ENCODE peak calls at places on chromosomes 11 and 22, in eight cellular contexts. J is breast epithelium, B is stomach, E is GM23338, C is Panc1, D is transverse colon, M is HCT116, H is SK-N-SH. R is an unnamed sample. For H3K36me3, the result is how much of the 10 kb centered on the place peaks cover.

GRCh38 chr11:42145311-42145710 is 685.9 kb upstream of the LRRC4C start:
- DNase-seq in E (no peak), J (no peak), B (no peak), M (no peak), H (no peak), C (no peak), D (no peak), R (no peak)

GRCh38 chr11:66230171-66230570 is 38.3 kb upstream of the RAB1B start:
- DNase-seq in J (no peak), C (no peak), D (no peak), B (no peak), M (no peak), E (no peak), H (no peak), R (no peak)

GRCh38 chr11:134245434-134245833 is 7.7 kb downstream of the THYN1 start:
- DNase-seq in H (no peak), D (no peak), J (no peak), B (no peak), M (no peak), E (no peak), C (no peak), R (no peak)

GRCh38 chr11:6825333-6825744 is 20.1 kb upstream of the OR10A5 start:
- DNase-seq in D (no peak), B (no peak), C (no peak), H (no peak), J (no peak), E (no peak), M (no peak), R (no peak)

GRCh38 chr11:82521427-82521826 is 212.2 kb downstream of the FAM181B start:
- DNase-seq in B (no peak), J (no peak), M (no peak), H (no peak), E (no peak), D (peak), C (no peak), R (no peak)

GRCh38 chr11:78941226-78941851 is 366.7 kb upstream of the NARS2 start:
- DNase-seq in H (no peak), E (no peak), D (no peak), B (no peak), J (no peak), M (no peak), C (no peak), R (no peak)

GRCh38 chr11:102220728-102221467 is 96.4 kb upstream of the BIRC3 start:
- DNase-seq in C (no peak), M (no peak), H (no peak), D (no peak), B (no peak), J (no peak), E (no peak), R (no peak)

GRCh38 chr22:46171940-46172339 is 21.6 kb downstream of the PPARA start:
- DNase-seq in C (no peak), E (no peak), J (no peak), H (no peak), M (peak), B (no peak), D (peak), R (no peak)

GRCh38 chr22:36702832-36703210 is 731 bp downstream of the CACNG2 start:
- DNase-seq in C (no peak), J (no peak), M (no peak), E (peak), B (no peak), D (no peak), H (peak), R (no peak)

GRCh38 chr11:58608331-58608730 is 14.1 kb upstream of the CNTF start:
- DNase-seq in M (no peak), E (no peak), D (no peak), B (no peak), C (no peak), J (no peak), H (no peak), R (no peak)
- H3K36me3 ChIP-seq in M (under half), E (under half), D (under half), B (under half), C (under half), J (under half), H (under half), R (under half)

DNA sequence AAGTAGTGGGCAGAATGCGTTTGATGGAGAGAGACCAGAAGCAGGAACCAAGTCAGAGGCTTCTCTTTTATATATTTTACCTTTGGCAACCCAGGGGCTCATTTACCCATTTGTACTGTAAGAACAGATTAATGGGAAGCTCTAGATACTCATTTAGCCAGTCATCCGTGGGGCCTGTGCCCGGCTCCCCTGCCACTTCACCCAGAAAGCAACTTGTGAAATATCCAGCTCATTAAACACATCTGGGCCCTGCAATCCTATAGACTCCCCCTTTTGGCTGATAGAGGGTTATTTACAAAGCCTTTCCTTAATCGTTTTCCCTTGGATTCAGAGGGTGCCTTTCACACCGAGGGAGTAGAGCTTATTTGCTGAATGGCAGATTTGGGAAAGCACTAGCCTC is 118.7 kb upstream of the SORL1-AS1 start:
- DNase-seq in E (no peak), M (no peak), D (no peak), C (no peak), J (no peak), B (no peak), H (no peak), R (no peak)
- TF ChIP-seq POLR2AphosphoS5 in E (no peak), M (no peak), D (no peak), C (no peak), J (no peak), B (no peak), H (no peak), R (no peak)

GRCh38 chr11:118374729-118375128 is 15.3 kb downstream of the UBE4A start:
- DNase-seq in H (no peak), J (no peak), B (no peak), E (no peak), C (no peak), M (no peak), D (no peak), R (no peak)

GRCh38 chr11:118373871-118374270 is 14.5 kb downstream of the UBE4A start:
- DNase-seq in C (no peak), M (no peak), E (no peak), J (no peak), B (no peak), H (no peak), D (no peak), R (no peak)

GRCh38 chr11:118373263-118373662 is 13.9 kb downstream of the UBE4A start:
- DNase-seq in E (no peak), D (no peak), B (no peak), H (no peak), C (no peak), J (no peak), M (no peak), R (no peak)

GRCh38 chr11:118379497-118379896 is 20.1 kb downstream of the UBE4A start:
- DNase-seq in C (no peak), D (no peak), H (no peak), J (no peak), E (no peak), M (no peak), B (no peak), R (no peak)

DNA sequence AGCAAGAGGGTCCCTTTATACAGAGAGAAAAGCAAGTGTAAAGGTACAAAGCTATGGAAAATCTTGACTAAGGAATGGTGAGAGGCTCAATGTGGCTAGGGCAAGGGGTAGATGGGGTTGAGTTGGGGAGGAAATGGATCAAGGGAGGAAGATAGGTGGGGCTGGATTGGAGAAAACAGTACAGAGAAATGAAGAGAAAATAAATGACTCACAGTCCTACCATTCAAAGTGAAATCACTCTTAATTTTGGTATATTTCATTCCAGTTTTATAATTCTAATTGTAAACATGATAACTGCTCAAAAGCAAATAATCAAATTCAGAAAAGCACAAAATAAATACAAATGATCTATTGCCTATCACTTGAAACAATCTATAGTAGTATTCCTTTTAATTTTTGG is 16.6 kb downstream of the UBE4A start:
- DNase-seq in H (no peak), J (no peak), C (no peak), M (no peak), D (no peak), B (no peak), E (no peak), R (no peak)
- H3K36me3 ChIP-seq in H (half or more), J (under half), C (under half), M (half or more), D (half or more), B (half or more), E (under half), R (half or more)

GRCh38 chr22:27575348-27575747 is 226.2 kb downstream of the MN1 start:
- DNase-seq in B (no peak), J (no peak), D (no peak), M (no peak), H (no peak), E (no peak), C (no peak), R (peak)

GRCh38 chr22:27577570-27577969 is 224.0 kb downstream of the MN1 start:
- DNase-seq in C (no peak), H (no peak), J (no peak), M (no peak), D (no peak), B (no peak), E (no peak), R (peak)

GRCh38 chr22:27578937-27579617 is 222.5 kb downstream of the MN1 start:
- DNase-seq in J (no peak), E (no peak), D (no peak), M (no peak), H (no peak), B (no peak), C (no peak), R (peak)

GRCh38 chr22:27576413-27576812 is 225.1 kb downstream of the MN1 start:
- DNase-seq in D (no peak), H (peak), M (no peak), E (no peak), J (no peak), B (no peak), C (no peak), R (no peak)

DNA sequence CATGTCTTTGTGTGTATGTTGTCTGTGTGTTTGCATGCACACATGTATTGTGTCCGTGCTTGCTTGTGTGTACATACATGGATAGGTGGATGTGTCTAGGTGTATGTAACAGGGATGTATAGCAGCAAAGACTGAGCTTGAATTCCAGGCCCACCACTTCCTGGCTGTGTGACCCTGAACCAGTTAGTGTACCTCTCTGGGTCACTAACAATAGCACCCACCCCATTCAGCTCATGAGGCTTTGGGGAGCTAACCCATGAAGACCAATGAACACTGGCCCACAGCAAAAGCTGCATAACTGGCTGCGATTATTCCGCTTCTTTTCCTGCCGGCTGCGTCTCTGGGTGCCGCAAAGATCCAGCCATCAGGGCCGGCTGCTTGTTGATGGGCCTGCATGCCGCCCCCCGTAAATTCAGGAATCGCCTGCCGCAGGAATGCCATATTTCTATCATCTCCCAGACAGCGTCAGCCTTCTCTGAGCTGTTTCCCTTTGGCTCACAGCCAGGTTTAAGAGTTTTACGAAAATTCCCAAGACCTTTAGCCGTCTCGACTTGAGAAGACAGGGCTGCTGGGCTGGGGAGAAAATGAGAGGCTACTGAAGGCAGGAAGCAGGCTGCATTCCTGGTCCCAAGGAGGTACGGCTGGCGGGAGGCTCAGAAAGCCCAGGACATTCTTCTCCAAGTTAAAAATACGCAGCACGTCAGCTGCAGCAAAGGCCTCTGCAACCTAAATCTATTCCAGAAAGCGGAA is 224.6 kb downstream of the MN1 start:
- DNase-seq in J (no peak), M (no peak), C (no peak), E (peak), D (no peak), B (no peak), H (no peak), R (peak)
- TF ChIP-seq POLR2AphosphoS5 in J (no peak), M (no peak), C (no peak), E (no peak), D (no peak), B (no peak), H (no peak), R (no peak)